ENCODE peak calls at places on chromosome 22, in ten cellular contexts. H is RWPE2, P is tibial nerve, O is bronchial epithelial cell, F is natural killer cell, T is progenitor cell of endocrine pancreas, J is PC-9, Q is AG10803, S is foreskin fibroblast, D is BE2C. M is an unnamed sample.

GRCh38 chr22:17159504-17159951 is 451 bp upstream of the HDHD5 start:
- DNase-seq in Q (peak), O (peak), T (no peak), P (no peak), F (no peak), H (no peak), J (peak), S (peak), D (peak), M (no peak)

GRCh38 chr22:42400811-42401547 is 31.2 kb downstream of the NFAM1 start:
- DNase-seq in D (no peak), T (no peak), Q (no peak), F (no peak), S (no peak), P (no peak), J (no peak), H (peak), O (no peak), M (no peak)

GRCh38 chr22:49979587-49980264 is 19.2 kb downstream of the PIM3 start:
- DNase-seq in J (no peak), F (no peak), H (no peak), T (peak), P (no peak), O (peak), Q (peak), D (peak), S (peak), M (no peak)

GRCh38 chr22:35630891-35631290 is 13.8 kb upstream of the MB start:
- DNase-seq in J (no peak), P (no peak), F (no peak), Q (no peak), S (no peak), D (no peak), H (no peak), T (no peak), O (no peak), M (no peak)

GRCh38 chr22:19757985-19758895 is 2.3 kb upstream of the TBX1 start:
- DNase-seq in P (no peak), H (no peak), D (no peak), S (no peak), T (no peak), J (no peak), Q (no peak), F (no peak), O (no peak), M (no peak)

GRCh38 chr22:49827853-49828598 is at the start of gene BRD1:
- DNase-seq in O (no peak), Q (peak), D (peak), F (peak), P (no peak), H (no peak), J (no peak), T (no peak), S (peak), M (no peak)

GRCh38 chr22:43376765-43377485 is 33.8 kb upstream of the SCUBE1 start:
- DNase-seq in F (peak), P (no peak), S (no peak), T (no peak), Q (no peak), D (no peak), H (no peak), O (no peak), J (no peak), M (no peak)

GRCh38 chr22:19625331-19626041 is 88.8 kb upstream of the SEPTIN5 start:
- DNase-seq in J (no peak), T (no peak), H (no peak), O (no peak), P (no peak), Q (no peak), S (no peak), F (no peak), D (no peak), M (no peak)

GRCh38 chr22:17634696-17635095 is 3.9 kb upstream of the BCL2L13 start:
- DNase-seq in T (no peak), D (no peak), Q (no peak), J (no peak), S (no peak), F (no peak), H (no peak), O (no peak), P (no peak), M (no peak)

GRCh38 chr22:24093855-24094254 is 82.8 kb downstream of the CABIN1 start:
- DNase-seq in O (no peak), H (peak), P (no peak), D (no peak), Q (no peak), T (no peak), F (no peak), S (no peak), J (no peak), M (no peak)

GRCh38 chr22:19287076-19287724 is 4.3 kb downstream of the CLTCL1 start:
- DNase-seq in D (no peak), J (no peak), Q (peak), T (no peak), F (no peak), S (no peak), O (peak), H (peak), P (no peak), M (peak)

GRCh38 chr22:32475428-32476010 is 908 bp downstream of the FBXO7 start:
- DNase-seq in H (no peak), J (peak), O (peak), Q (peak), F (peak), T (no peak), P (no peak), S (peak), D (peak), M (no peak)

GRCh38 chr22:29733362-29734322 is 13.8 kb downstream of the CABP7 start:
- DNase-seq in Q (no peak), D (peak), P (no peak), J (no peak), H (no peak), S (peak), O (no peak), F (no peak), T (no peak), M (no peak)

GRCh38 chr22:48554893-48555552 is 1272.7 kb downstream of the BRD1 start:
- DNase-seq in Q (no peak), D (no peak), O (no peak), S (no peak), J (no peak), T (peak), H (no peak), P (no peak), F (no peak), M (no peak)

GRCh38 chr22:29485448-29485847 is 5.4 kb downstream of the NEFH start:
- DNase-seq in J (no peak), S (no peak), H (no peak), P (no peak), F (no peak), O (no peak), T (no peak), Q (no peak), D (no peak), M (no peak)

GRCh38 chr22:50696251-50696798 is 23.7 kb downstream of the SHANK3 start:
- DNase-seq in J (no peak), S (no peak), O (peak), D (peak), H (peak), F (no peak), Q (no peak), T (no peak), P (no peak), M (no peak)

GRCh38 chr22:27881404-27881803 is 37.7 kb downstream of the PITPNB start:
- DNase-seq in J (no peak), F (no peak), S (peak), Q (peak), D (no peak), H (no peak), P (no peak), O (no peak), T (no peak), M (no peak)

GRCh38 chr22:48567213-48567975 is 1260.3 kb downstream of the BRD1 start:
- DNase-seq in J (no peak), H (no peak), T (no peak), O (no peak), F (no peak), P (no peak), S (no peak), D (no peak), Q (peak), M (no peak)

GRCh38 chr22:49016909-49017768 is 810.5 kb downstream of the BRD1 start:
- DNase-seq in J (no peak), O (no peak), Q (no peak), S (no peak), T (no peak), F (no peak), H (no peak), D (no peak), P (peak), M (peak)

GRCh38 chr22:20955548-20955947 is 11.5 kb upstream of the AIFM3 start:
- DNase-seq in J (no peak), F (no peak), P (no peak), S (no peak), D (no peak), Q (no peak), H (no peak), T (no peak), O (no peak), M (no peak)

GRCh38 chr22:45664136-45664646 is 7.4 kb upstream of the ATXN10 start:
- DNase-seq in F (no peak), H (no peak), O (no peak), D (no peak), S (no peak), P (no peak), J (no peak), T (no peak), Q (peak), M (no peak)

GRCh38 chr22:48937032-48937639 is 890.5 kb downstream of the BRD1 start:
- DNase-seq in D (no peak), T (no peak), O (no peak), H (no peak), F (no peak), Q (no peak), S (no peak), P (no peak), J (no peak), M (peak)

GRCh38 chr22:41885576-41885975 is 29.3 kb downstream of the SHISA8 start:
- DNase-seq in F (no peak), T (no peak), S (no peak), D (no peak), J (no peak), H (no peak), Q (no peak), O (no peak), P (no peak), M (no peak)

GRCh38 chr22:30212363-30212995 is 34.1 kb downstream of the LIF start:
- DNase-seq in H (peak), T (no peak), P (peak), D (no peak), J (peak), S (peak), Q (peak), O (peak), F (no peak), M (no peak)

DNA sequence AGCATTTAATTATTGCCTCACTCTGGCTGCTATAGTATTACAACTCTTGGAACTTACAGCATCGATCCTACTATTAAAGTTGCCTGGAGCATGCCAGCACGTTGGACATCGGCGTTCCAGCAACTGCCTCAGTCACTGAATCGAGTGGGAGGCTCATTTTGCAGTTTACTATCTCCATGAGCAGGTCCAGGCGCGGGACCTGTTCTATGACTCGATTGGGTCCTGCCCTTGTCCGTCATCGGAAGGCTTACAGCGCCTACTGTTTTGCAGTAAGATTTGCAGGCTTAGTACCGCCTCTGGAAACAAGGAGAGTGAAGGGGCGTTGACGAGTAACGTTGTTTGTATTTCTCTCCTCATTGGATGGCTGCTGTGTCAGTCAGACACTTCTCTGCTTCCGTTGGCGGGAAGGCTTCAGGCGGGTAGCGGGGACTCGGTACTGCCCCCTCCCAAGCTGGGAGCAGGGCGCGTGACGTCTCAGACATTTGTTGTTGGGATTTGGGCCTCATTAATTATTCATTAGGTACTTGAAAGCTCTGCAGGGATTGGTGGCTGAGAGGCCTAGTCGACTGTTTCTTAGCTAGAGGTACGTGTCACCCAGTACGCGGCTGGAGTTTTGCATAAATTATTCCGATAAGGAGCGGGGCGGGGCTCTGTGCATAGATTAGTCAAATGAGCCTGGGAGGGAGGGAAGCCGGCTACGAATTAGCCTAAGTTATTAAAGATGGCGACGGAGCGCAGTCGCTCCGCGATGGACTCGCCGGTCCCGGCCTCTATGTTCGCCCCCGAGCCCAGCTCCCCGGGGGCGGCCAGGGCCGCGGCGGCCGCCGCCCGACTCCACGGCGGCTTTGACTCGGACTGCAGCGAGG is at the start of gene GTPBP1:
- DNase-seq in J (peak), P (peak), D (peak), S (peak), F (peak), Q (peak), T (peak), H (peak), O (peak), M (peak)
- TF ChIP-seq CTCF in J (no peak), P (peak), D (no peak), S (no peak), F (no peak), Q (peak), T (no peak), H (no peak), O (no peak), M (no peak)

GRCh38 chr22:44638966-44639739 is 62.9 kb upstream of the PRR5 start:
- DNase-seq in D (no peak), P (no peak), Q (peak), H (no peak), J (no peak), S (peak), F (no peak), T (no peak), O (no peak), M (no peak)
- TF ChIP-seq CTCF in D (no peak), P (no peak), Q (no peak), H (no peak), J (no peak), S (no peak), F (no peak), T (no peak), O (no peak), M (no peak)

DNA sequence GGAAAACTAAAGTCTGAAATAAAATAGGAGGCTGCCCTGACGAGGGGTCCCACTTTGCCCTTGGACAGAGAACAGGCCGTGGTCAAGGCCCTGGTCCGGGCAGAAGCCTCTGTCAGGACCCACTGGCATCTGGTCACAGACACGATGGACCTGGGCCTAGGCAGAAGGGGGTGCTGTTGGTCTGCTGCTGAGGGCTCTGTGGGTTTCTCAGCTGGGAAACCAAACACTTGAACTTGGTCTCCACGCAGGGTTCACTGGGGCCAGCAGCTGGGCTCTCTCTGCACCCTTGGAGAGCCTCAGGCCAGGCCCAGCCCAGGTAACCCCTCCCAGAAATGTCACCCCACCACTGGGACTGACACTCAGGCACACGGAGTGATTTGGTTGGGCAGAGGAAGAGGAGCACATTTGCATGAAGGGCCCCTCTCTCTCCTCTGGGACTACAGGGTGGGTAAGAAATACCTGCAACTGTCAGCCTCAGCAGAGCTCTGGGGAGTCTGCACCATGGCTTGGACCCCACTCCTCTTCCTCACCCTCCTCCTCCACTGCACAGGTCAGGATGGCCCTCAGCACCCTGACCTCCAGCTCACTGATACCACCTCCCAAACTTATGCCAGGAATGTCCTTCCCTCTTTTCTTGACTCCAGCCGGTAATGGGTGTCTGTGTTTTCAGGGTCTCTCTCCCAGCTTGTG is 48.1 kb upstream of the TOP3B start:
- DNase-seq in P (no peak), Q (no peak), J (no peak), O (no peak), F (no peak), D (peak), S (no peak), H (no peak), T (no peak), M (no peak)
- TF ChIP-seq CTCF in P (no peak), Q (no peak), J (no peak), O (peak), F (no peak), D (peak), S (peak), H (peak), T (peak), M (peak)

DNA sequence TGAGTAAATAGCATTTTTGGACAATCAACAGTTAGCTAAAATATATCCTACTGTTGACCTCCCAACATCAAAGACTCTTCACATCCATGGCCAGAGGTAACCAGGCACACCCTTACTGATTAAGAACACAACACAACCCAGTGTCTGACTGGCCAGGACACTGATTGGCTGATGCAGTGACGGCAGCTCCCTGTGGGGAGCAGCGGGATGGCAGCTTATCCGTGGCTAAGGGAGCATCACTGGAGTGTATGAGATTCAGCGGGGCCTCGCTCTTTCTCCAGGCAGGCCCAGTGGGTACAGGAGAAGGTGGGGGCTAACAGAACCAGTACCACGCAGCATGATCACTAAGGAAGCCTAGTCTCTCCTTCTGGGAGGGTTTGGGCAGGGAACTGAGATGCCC is 10.3 kb upstream of the IL2RB start:
- DNase-seq in Q (no peak), S (no peak), T (no peak), J (no peak), D (no peak), F (no peak), H (no peak), O (no peak), P (no peak), M (no peak)
- TF ChIP-seq CTCF in Q (no peak), S (no peak), T (no peak), J (no peak), D (no peak), F (no peak), H (no peak), O (peak), P (no peak), M (peak)